ENCODE peak calls at places on chromosome 10, in eight cellular contexts. One of them, this sample, is unnamed. For H3K4me1, the result is how much of the 10 kb centered on the place peaks cover.

GRCh38 chr10:100872034-100872791 is 40.5 kb upstream of the SLF2 start:
- DNase-seq in stomach: no peak
- DNase-seq in K562: peak
- DNase-seq in transverse colon: peak
- DNase-seq in HepG2: no peak
- DNase-seq in sigmoid colon: no peak
- DNase-seq in suprapubic skin: no peak
- DNase-seq in tibial nerve: no peak
- DNase-seq in this sample: no peak

GRCh38 chr10:80154978-80155695 is 22.6 kb downstream of the PLAC9 start:
- DNase-seq in sigmoid colon: no peak
- DNase-seq in stomach: peak
- DNase-seq in tibial nerve: no peak
- DNase-seq in transverse colon: no peak
- DNase-seq in suprapubic skin: no peak
- DNase-seq in HepG2: no peak
- DNase-seq in K562: no peak
- DNase-seq in this sample: no peak

GRCh38 chr10:3117486-3117885 is 50.1 kb downstream of the PFKP start:
- DNase-seq in HepG2: no peak
- DNase-seq in transverse colon: no peak
- DNase-seq in K562: no peak
- DNase-seq in stomach: no peak
- DNase-seq in suprapubic skin: no peak
- DNase-seq in tibial nerve: no peak
- DNase-seq in sigmoid colon: no peak
- DNase-seq in this sample: no peak

GRCh38 chr10:1626835-1627234 is 110.5 kb downstream of the ADARB2 start:
- DNase-seq in suprapubic skin: no peak
- DNase-seq in K562: no peak
- DNase-seq in transverse colon: no peak
- DNase-seq in sigmoid colon: peak
- DNase-seq in stomach: no peak
- DNase-seq in HepG2: no peak
- DNase-seq in tibial nerve: no peak
- DNase-seq in this sample: no peak

GRCh38 chr10:133438711-133439273 is 14.4 kb upstream of the SPRN start:
- DNase-seq in stomach: no peak
- DNase-seq in sigmoid colon: no peak
- DNase-seq in transverse colon: no peak
- DNase-seq in HepG2: peak
- DNase-seq in K562: peak
- DNase-seq in tibial nerve: no peak
- DNase-seq in suprapubic skin: peak
- DNase-seq in this sample: peak

GRCh38 chr10:132337019-132337418 is 5.0 kb downstream of the LRRC27 start:
- DNase-seq in HepG2: no peak
- DNase-seq in tibial nerve: no peak
- DNase-seq in transverse colon: no peak
- DNase-seq in stomach: peak
- DNase-seq in suprapubic skin: no peak
- DNase-seq in K562: no peak
- DNase-seq in sigmoid colon: peak
- DNase-seq in this sample: no peak

GRCh38 chr10:87660484-87661133 is 931 bp downstream of the PAPSS2 start:
- DNase-seq in transverse colon: peak
- DNase-seq in K562: no peak
- DNase-seq in suprapubic skin: no peak
- DNase-seq in stomach: peak
- DNase-seq in tibial nerve: peak
- DNase-seq in sigmoid colon: no peak
- DNase-seq in HepG2: no peak
- DNase-seq in this sample: no peak

GRCh38 chr10:129786216-129786615 is 177.9 kb downstream of the EBF3 start:
- DNase-seq in K562: no peak
- DNase-seq in stomach: no peak
- DNase-seq in sigmoid colon: no peak
- DNase-seq in suprapubic skin: no peak
- DNase-seq in transverse colon: no peak
- DNase-seq in tibial nerve: no peak
- DNase-seq in HepG2: no peak
- DNase-seq in this sample: no peak

GRCh38 chr10:78660446-78661106 is 408.2 kb upstream of the ZMIZ1 start:
- DNase-seq in HepG2: no peak
- DNase-seq in stomach: no peak
- DNase-seq in tibial nerve: no peak
- DNase-seq in suprapubic skin: no peak
- DNase-seq in transverse colon: no peak
- DNase-seq in sigmoid colon: no peak
- DNase-seq in K562: no peak
- DNase-seq in this sample: no peak

GRCh38 chr10:91462423-91462822 is 52.3 kb downstream of the HECTD2 start:
- DNase-seq in sigmoid colon: no peak
- DNase-seq in suprapubic skin: no peak
- DNase-seq in tibial nerve: no peak
- DNase-seq in HepG2: no peak
- DNase-seq in transverse colon: no peak
- DNase-seq in stomach: no peak
- DNase-seq in K562: no peak
- DNase-seq in this sample: no peak

GRCh38 chr10:13628661-13629060 is 41.9 kb downstream of the PRPF18 start:
- DNase-seq in sigmoid colon: no peak
- DNase-seq in transverse colon: no peak
- DNase-seq in suprapubic skin: no peak
- DNase-seq in stomach: no peak
- DNase-seq in HepG2: no peak
- DNase-seq in K562: no peak
- DNase-seq in tibial nerve: no peak
- DNase-seq in this sample: no peak

GRCh38 chr10:85280014-85280413 is 951.6 kb downstream of the CCSER2 start:
- DNase-seq in K562: no peak
- DNase-seq in sigmoid colon: no peak
- DNase-seq in stomach: no peak
- DNase-seq in HepG2: peak
- DNase-seq in suprapubic skin: no peak
- DNase-seq in tibial nerve: no peak
- DNase-seq in transverse colon: no peak
- DNase-seq in this sample: no peak

GRCh38 chr10:90579602-90580242 is 278.1 kb downstream of the HTR7 start:
- DNase-seq in K562: no peak
- DNase-seq in sigmoid colon: no peak
- DNase-seq in HepG2: peak
- DNase-seq in stomach: no peak
- DNase-seq in suprapubic skin: no peak
- DNase-seq in transverse colon: no peak
- DNase-seq in tibial nerve: no peak
- DNase-seq in this sample: no peak

GRCh38 chr10:104043185-104043830 is 42.4 kb downstream of the COL17A1 start:
- DNase-seq in K562: no peak
- DNase-seq in tibial nerve: no peak
- DNase-seq in HepG2: no peak
- DNase-seq in suprapubic skin: no peak
- DNase-seq in stomach: no peak
- DNase-seq in sigmoid colon: no peak
- DNase-seq in transverse colon: no peak
- DNase-seq in this sample: no peak

GRCh38 chr10:79488303-79488702 is 24.0 kb upstream of the EIF5AL1 start:
- DNase-seq in K562: no peak
- DNase-seq in tibial nerve: peak
- DNase-seq in stomach: peak
- DNase-seq in transverse colon: peak
- DNase-seq in HepG2: no peak
- DNase-seq in suprapubic skin: peak
- DNase-seq in sigmoid colon: peak
- DNase-seq in this sample: peak

GRCh38 chr10:103677486-103677885 is 177.9 kb downstream of the SH3PXD2A start:
- DNase-seq in K562: no peak
- DNase-seq in HepG2: no peak
- DNase-seq in suprapubic skin: no peak
- DNase-seq in sigmoid colon: no peak
- DNase-seq in stomach: no peak
- DNase-seq in transverse colon: no peak
- DNase-seq in tibial nerve: no peak
- DNase-seq in this sample: no peak

GRCh38 chr10:58743466-58744115 is 230.9 kb downstream of the BICC1 start:
- DNase-seq in suprapubic skin: no peak
- DNase-seq in transverse colon: no peak
- DNase-seq in sigmoid colon: no peak
- DNase-seq in tibial nerve: no peak
- DNase-seq in K562: no peak
- DNase-seq in HepG2: no peak
- DNase-seq in stomach: no peak
- DNase-seq in this sample: no peak

GRCh38 chr10:113030453-113030852 is 80.4 kb downstream of the TCF7L2 start:
- DNase-seq in K562: no peak
- DNase-seq in HepG2: no peak
- DNase-seq in transverse colon: no peak
- DNase-seq in sigmoid colon: no peak
- DNase-seq in stomach: no peak
- DNase-seq in tibial nerve: no peak
- DNase-seq in suprapubic skin: no peak
- DNase-seq in this sample: no peak

GRCh38 chr10:191703-192518 is 56.7 kb downstream of the ZMYND11 start:
- DNase-seq in sigmoid colon: no peak
- DNase-seq in suprapubic skin: no peak
- DNase-seq in K562: no peak
- DNase-seq in transverse colon: no peak
- DNase-seq in stomach: no peak
- DNase-seq in HepG2: peak
- DNase-seq in tibial nerve: peak
- DNase-seq in this sample: no peak

GRCh38 chr10:43606323-43607198 is at the start of gene ZNF485:
- DNase-seq in stomach: peak
- DNase-seq in K562: peak
- DNase-seq in suprapubic skin: peak
- DNase-seq in HepG2: peak
- DNase-seq in transverse colon: peak
- DNase-seq in tibial nerve: peak
- DNase-seq in sigmoid colon: peak
- DNase-seq in this sample: peak

GRCh38 chr10:6091630-6092029 is 2.8 kb downstream of the RBM17 start:
- DNase-seq in sigmoid colon: no peak
- DNase-seq in stomach: no peak
- DNase-seq in HepG2: no peak
- DNase-seq in transverse colon: no peak
- DNase-seq in suprapubic skin: no peak
- DNase-seq in K562: no peak
- DNase-seq in tibial nerve: no peak
- DNase-seq in this sample: no peak

DNA sequence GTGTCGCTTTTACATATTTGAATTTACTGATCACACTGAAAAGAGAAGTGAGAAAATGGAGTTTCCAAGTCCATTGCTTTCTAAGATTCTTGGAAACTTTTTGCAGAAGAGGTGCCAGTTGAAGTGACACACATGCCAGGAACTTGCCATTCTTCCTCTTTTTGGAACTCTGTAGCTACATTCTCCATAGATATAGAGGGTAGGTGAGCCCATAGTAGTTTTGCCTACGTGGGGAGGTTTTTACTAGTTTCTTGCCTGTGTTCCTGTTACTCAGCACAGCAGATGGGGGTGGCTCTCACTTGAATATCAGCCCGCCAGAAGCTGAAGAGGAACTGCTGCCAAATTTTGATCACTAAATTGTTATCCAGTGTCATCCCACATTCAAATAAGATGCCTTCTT is 286.7 kb upstream of the NRP1 start:
- DNase-seq in transverse colon: no peak
- DNase-seq in stomach: no peak
- DNase-seq in suprapubic skin: no peak
- DNase-seq in HepG2: no peak
- DNase-seq in K562: no peak
- DNase-seq in sigmoid colon: no peak
- DNase-seq in tibial nerve: no peak
- DNase-seq in this sample: no peak
- H3K4me1 ChIP-seq in transverse colon: under half
- H3K4me1 ChIP-seq in stomach: under half
- H3K4me1 ChIP-seq in suprapubic skin: under half
- H3K4me1 ChIP-seq in HepG2: under half
- H3K4me1 ChIP-seq in K562: under half
- H3K4me1 ChIP-seq in sigmoid colon: under half
- H3K4me1 ChIP-seq in tibial nerve: under half
- H3K4me1 ChIP-seq in this sample: under half

GRCh38 chr10:99793819-99794218 is 11.4 kb downstream of the ABCC2 start:
- DNase-seq in HepG2: no peak
- DNase-seq in transverse colon: no peak
- DNase-seq in suprapubic skin: no peak
- DNase-seq in tibial nerve: no peak
- DNase-seq in K562: no peak
- DNase-seq in stomach: no peak
- DNase-seq in sigmoid colon: no peak
- DNase-seq in this sample: no peak
- TF ChIP-seq POLR2A in HepG2: no peak
- TF ChIP-seq POLR2A in transverse colon: no peak
- TF ChIP-seq POLR2A in suprapubic skin: no peak
- TF ChIP-seq POLR2A in tibial nerve: no peak
- TF ChIP-seq POLR2A in K562: no peak
- TF ChIP-seq POLR2A in stomach: no peak
- TF ChIP-seq POLR2A in sigmoid colon: no peak
- TF ChIP-seq POLR2A in this sample: no peak

GRCh38 chr10:116787893-116788665 is 45.7 kb upstream of the HSPA12A start:
- DNase-seq in tibial nerve: peak
- DNase-seq in suprapubic skin: peak
- DNase-seq in transverse colon: peak
- DNase-seq in K562: peak
- DNase-seq in stomach: peak
- DNase-seq in HepG2: peak
- DNase-seq in sigmoid colon: peak
- DNase-seq in this sample: no peak
- TF ChIP-seq EP300 in tibial nerve: peak
- TF ChIP-seq EP300 in suprapubic skin: no peak
- TF ChIP-seq EP300 in transverse colon: no peak
- TF ChIP-seq EP300 in K562: no peak
- TF ChIP-seq EP300 in stomach: no peak
- TF ChIP-seq EP300 in HepG2: no peak
- TF ChIP-seq EP300 in sigmoid colon: no peak
- TF ChIP-seq EP300 in this sample: no peak

GRCh38 chr10:33746176-33746575 is 411.7 kb upstream of the NRP1 start:
- DNase-seq in HepG2: no peak
- DNase-seq in suprapubic skin: no peak
- DNase-seq in K562: no peak
- DNase-seq in stomach: no peak
- DNase-seq in transverse colon: no peak
- DNase-seq in sigmoid colon: no peak
- DNase-seq in tibial nerve: no peak
- DNase-seq in this sample: no peak

GRCh38 chr10:33749809-33750208 is 415.3 kb upstream of the NRP1 start:
- DNase-seq in suprapubic skin: no peak
- DNase-seq in HepG2: no peak
- DNase-seq in transverse colon: no peak
- DNase-seq in stomach: no peak
- DNase-seq in sigmoid colon: no peak
- DNase-seq in K562: no peak
- DNase-seq in tibial nerve: no peak
- DNase-seq in this sample: no peak

GRCh38 chr10:33753389-33753788 is 418.9 kb upstream of the NRP1 start:
- DNase-seq in suprapubic skin: no peak
- DNase-seq in K562: no peak
- DNase-seq in sigmoid colon: no peak
- DNase-seq in HepG2: no peak
- DNase-seq in transverse colon: no peak
- DNase-seq in stomach: no peak
- DNase-seq in tibial nerve: no peak
- DNase-seq in this sample: no peak

GRCh38 chr10:33746878-33747277 is 412.4 kb upstream of the NRP1 start:
- DNase-seq in HepG2: no peak
- DNase-seq in sigmoid colon: no peak
- DNase-seq in stomach: no peak
- DNase-seq in K562: no peak
- DNase-seq in transverse colon: no peak
- DNase-seq in suprapubic skin: no peak
- DNase-seq in tibial nerve: no peak
- DNase-seq in this sample: no peak

GRCh38 chr10:33749042-33749441 is 414.6 kb upstream of the NRP1 start:
- DNase-seq in K562: no peak
- DNase-seq in suprapubic skin: no peak
- DNase-seq in stomach: no peak
- DNase-seq in transverse colon: no peak
- DNase-seq in tibial nerve: no peak
- DNase-seq in HepG2: no peak
- DNase-seq in sigmoid colon: no peak
- DNase-seq in this sample: no peak
- H3K4me1 ChIP-seq in K562: under half
- H3K4me1 ChIP-seq in suprapubic skin: under half
- H3K4me1 ChIP-seq in stomach: under half
- H3K4me1 ChIP-seq in transverse colon: under half
- H3K4me1 ChIP-seq in tibial nerve: under half
- H3K4me1 ChIP-seq in HepG2: under half
- H3K4me1 ChIP-seq in sigmoid colon: under half
- H3K4me1 ChIP-seq in this sample: under half

This sample was measured in esophagus muscularis mucosa.